ENCODE peak calls at places on chromosomes 16 and 17, in eight cellular contexts. S is M059J; U is K562; O is D341Med; A is T-helper 2 cell; W is NCI-H460; Z is activated CD4-positive, alpha-beta T cell treated with anti-CD3 and anti-CD28 coated beads, Interleukin-2, amount 50 U/mL, for 1 hour; R is NCI-H2081. N is an unnamed sample.

GRCh38 chr17:17314501-17315071 is 11.4 kb downstream of the NT5M start:
- DNase-seq in A (no peak), U (no peak), Z (no peak), S (no peak), R (no peak), W (no peak), O (no peak), N (no peak)

GRCh38 chr16:88341551-88342290 is 41.0 kb upstream of the ZNF469 start:
- DNase-seq in U (no peak), A (no peak), Z (no peak), R (no peak), W (no peak), O (no peak), S (no peak), N (no peak)

GRCh38 chr16:53821487-53821886 is 117.5 kb downstream of the FTO start:
- DNase-seq in S (peak; percentile 59), R (no peak), W (no peak), Z (no peak), U (no peak), O (no peak), A (no peak), N (no peak)

GRCh38 chr16:59697236-59697635 is 963.1 kb upstream of the GOT2 start:
- DNase-seq in R (no peak), Z (no peak), W (no peak), U (no peak), S (no peak), A (no peak), O (no peak), N (no peak)

GRCh38 chr17:65278050-65278819 is 141.1 kb downstream of the RGS9 start:
- DNase-seq in R (peak; percentile 20), Z (peak; percentile 9), S (peak; percentile 63), W (peak; percentile 33), A (no peak), U (peak; percentile 61), O (peak; percentile 71), N (no peak)

GRCh38 chr17:15213381-15214087 is 51.6 kb downstream of the PMP22 start:
- DNase-seq in O (no peak), S (peak; percentile 34), A (no peak), W (peak; percentile 20), R (no peak), U (no peak), Z (no peak), N (peak; percentile 5)

GRCh38 chr17:46151762-46152161 is 41.5 kb downstream of the KANSL1 start:
- DNase-seq in O (no peak), S (peak; percentile 30), Z (no peak), U (no peak), W (no peak), R (peak; percentile 15), A (no peak), N (no peak)

GRCh38 chr17:17105976-17106375 is 63.7 kb downstream of the MPRIP start:
- DNase-seq in A (no peak), Z (no peak), U (no peak), W (no peak), S (no peak), R (no peak), O (no peak), N (no peak)

GRCh38 chr17:21375757-21376584 is at the start of gene KCNJ12:
- DNase-seq in O (peak; percentile 61), S (no peak), W (no peak), U (no peak), R (no peak), Z (no peak), A (no peak), N (no peak)

GRCh38 chr17:75525806-75526554 is 483 bp downstream of the LLGL2 start:
- DNase-seq in A (no peak), W (no peak), U (peak; percentile 33), S (no peak), Z (no peak), R (no peak), O (no peak), N (no peak)

GRCh38 chr16:29641561-29641960 is 21.5 kb upstream of the SPN start:
- DNase-seq in W (no peak), U (peak; percentile 51), A (no peak), R (no peak), S (peak; percentile 18), O (no peak), Z (no peak), N (no peak)

GRCh38 chr16:16887193-16887592 is 508.3 kb downstream of the NPIPA7 start:
- DNase-seq in Z (no peak), O (no peak), U (no peak), S (no peak), A (no peak), R (no peak), W (no peak), N (no peak)

GRCh38 chr16:63289834-63290460 is 1253.7 kb upstream of the CDH8 start:
- DNase-seq in R (peak; percentile 37), Z (no peak), O (peak; percentile 63), S (peak; percentile 4), A (no peak), W (peak; percentile 59), U (peak; percentile 14), N (peak; percentile 67)

GRCh38 chr17:72351884-72352346 is 231.1 kb downstream of the SOX9 start:
- DNase-seq in A (no peak), W (no peak), O (no peak), S (no peak), U (no peak), R (no peak), Z (no peak), N (no peak)

GRCh38 chr17:75996665-75997590 is 3.7 kb upstream of the CDK3 start:
- DNase-seq in U (no peak), O (peak; percentile 24), W (no peak), S (peak; percentile 77), A (peak; percentile 29), R (no peak), Z (no peak), N (no peak)

GRCh38 chr16:13390093-13390985 is 488.9 kb downstream of the SHISA9 start:
- DNase-seq in W (no peak), S (peak; percentile 26), A (no peak), R (no peak), O (no peak), Z (no peak), U (no peak), N (no peak)

GRCh38 chr17:80279895-80280294 is 19.2 kb downstream of the RNF213 start:
- DNase-seq in O (peak; percentile 15), Z (no peak), U (no peak), W (no peak), A (no peak), R (no peak), S (no peak), N (peak; percentile 22)

GRCh38 chr17:82655038-82655479 is 6.8 kb upstream of the WDR45B start:
- DNase-seq in S (no peak), R (no peak), O (no peak), A (no peak), W (no peak), Z (no peak), U (no peak), N (no peak)

GRCh38 chr16:17271687-17272086 is 199.1 kb downstream of the XYLT1 start:
- DNase-seq in O (no peak), R (no peak), W (no peak), Z (no peak), U (no peak), A (no peak), S (peak; percentile 25), N (peak; percentile 72)

GRCh38 chr16:21953541-21953902 is 361 bp downstream of the UQCRC2 start:
- DNase-seq in W (no peak), Z (no peak), S (no peak), R (no peak), A (no peak), O (no peak), U (no peak), N (no peak)

GRCh38 chr16:85210423-85211169 is 98.3 kb upstream of the CIBAR2 start:
- DNase-seq in A (no peak), U (no peak), W (no peak), O (no peak), Z (no peak), S (peak; percentile 84), R (no peak), N (no peak)

GRCh38 chr16:1535391-1536291 is 2.2 kb downstream of the TMEM204 start:
- DNase-seq in W (no peak), Z (no peak), A (no peak), U (peak; percentile 53), O (no peak), R (no peak), S (no peak), N (no peak)

GRCh38 chr17:3722716-3723115 is 987 bp upstream of the HASPIN start:
- DNase-seq in U (no peak), W (no peak), R (no peak), O (no peak), Z (no peak), A (no peak), S (no peak), N (no peak)

GRCh38 chr16:72172105-72173034 is at the start of gene PMFBP1:
- DNase-seq in O (no peak), R (no peak), A (no peak), S (peak; percentile 97), W (no peak), Z (no peak), U (peak; percentile 19), N (peak; percentile 52)

GRCh38 chr17:31275126-31275525 is 21.9 kb downstream of the OMG start:
- DNase-seq in A (no peak), R (no peak), W (no peak), Z (no peak), S (no peak), U (no peak), O (no peak), N (no peak)

GRCh38 chr17:64320613-64321553 is 57.8 kb upstream of the TEX2 start:
- DNase-seq in U (peak; percentile 84), A (peak; percentile 23), Z (peak; percentile 44), R (peak; percentile 83), W (peak; percentile 71), O (peak; percentile 90), S (peak; percentile 79), N (peak; percentile 76)